ENCODE peak calls at places on chromosomes 5 and 9, in eight cellular contexts. B is neural crest cell; O is naive thymus-derived CD4-positive, alpha-beta T cell; P is mucosa of gallbladder; V is anterior cingulate cortex; E is T-helper 2 cell; Q is GF-D8; Y is NCI-H2171 treated with DMSO at 0.1 percent for 48 hours. L is an unnamed sample.

GRCh38 chr9:114310471-114311450 is 12.1 kb upstream of the ORM1 start:
- DNase-seq in B (no peak), O (no peak), P (no peak), V (no peak), E (no peak), Q (no peak), Y (no peak), L (no peak)

GRCh38 chr9:98255064-98255577 is 328 bp downstream of the TBC1D2 start:
- DNase-seq in B (no peak), O (no peak), P (no peak), V (peak), E (peak), Q (no peak), Y (no peak), L (peak)

GRCh38 chr5:98292496-98292895 is 481.0 kb upstream of the RGMB start:
- DNase-seq in B (no peak), O (no peak), P (no peak), V (no peak), E (no peak), Q (no peak), Y (no peak), L (no peak)

GRCh38 chr5:147169846-147170245 is 65.0 kb upstream of the STK32A start:
- DNase-seq in B (no peak), O (no peak), P (no peak), V (no peak), E (no peak), Q (no peak), Y (no peak), L (no peak)

GRCh38 chr5:36237756-36238155 is 4.0 kb downstream of the NADK2 start:
- DNase-seq in B (no peak), O (no peak), P (no peak), V (no peak), E (no peak), Q (no peak), Y (peak), L (no peak)

GRCh38 chr5:53560506-53561191 is at the start of gene NDUFS4:
- DNase-seq in B (peak), O (peak), P (peak), V (peak), E (peak), Q (peak), Y (peak), L (peak)

GRCh38 chr9:120989065-120989464 is 61.0 kb downstream of the C5 start:
- DNase-seq in B (no peak), O (no peak), P (no peak), V (no peak), E (no peak), Q (no peak), Y (no peak), L (no peak)

GRCh38 chr9:126615251-126615790 is 1.6 kb downstream of the LMX1B start:
- DNase-seq in B (no peak), O (no peak), P (no peak), V (no peak), E (no peak), Q (no peak), Y (no peak), L (peak)

GRCh38 chr5:172616730-172617129 is 24.3 kb upstream of the NEURL1B start:
- DNase-seq in B (no peak), O (no peak), P (no peak), V (no peak), E (no peak), Q (no peak), Y (no peak), L (peak)

GRCh38 chr9:137550958-137551655 is 572 bp upstream of the MRPL41 start:
- DNase-seq in B (no peak), O (no peak), P (no peak), V (no peak), E (no peak), Q (peak), Y (peak), L (peak)

GRCh38 chr9:114924327-114924726 is 6.1 kb downstream of the TNFSF8 start:
- DNase-seq in B (no peak), O (no peak), P (no peak), V (no peak), E (no peak), Q (no peak), Y (no peak), L (no peak)

GRCh38 chr5:146089287-146089686 is 16.1 kb downstream of the PLAC8L1 start:
- DNase-seq in B (no peak), O (no peak), P (no peak), V (no peak), E (no peak), Q (no peak), Y (no peak), L (no peak)

GRCh38 chr9:23769307-23769935 is 56.6 kb downstream of the ELAVL2 start:
- DNase-seq in B (no peak), O (no peak), P (no peak), V (no peak), E (no peak), Q (no peak), Y (no peak), L (no peak)

GRCh38 chr5:92991681-92992472 is 589.1 kb downstream of the NR2F1-AS1 start:
- DNase-seq in B (no peak), O (no peak), P (no peak), V (no peak), E (no peak), Q (no peak), Y (no peak), L (no peak)

GRCh38 chr9:131562032-131562959 is 17.0 kb downstream of the PRRT1B start:
- DNase-seq in B (no peak), O (no peak), P (no peak), V (no peak), E (no peak), Q (no peak), Y (no peak), L (no peak)

GRCh38 chr5:50301756-50302155 is 139.3 kb downstream of the EMB start:
- DNase-seq in B (no peak), O (no peak), P (no peak), V (no peak), E (no peak), Q (no peak), Y (no peak), L (no peak)

GRCh38 chr5:124021066-124021641 is 509.2 kb downstream of the CSNK1G3 start:
- DNase-seq in B (no peak), O (no peak), P (no peak), V (no peak), E (no peak), Q (no peak), Y (no peak), L (no peak)

GRCh38 chr5:127508644-127509373 is 8.6 kb upstream of the PRRC1 start:
- DNase-seq in B (no peak), O (no peak), P (no peak), V (no peak), E (no peak), Q (no peak), Y (no peak), L (no peak)

GRCh38 chr9:116493183-116493582 is 193.9 kb upstream of the TRIM32 start:
- DNase-seq in B (no peak), O (no peak), P (no peak), V (no peak), E (no peak), Q (no peak), Y (no peak), L (no peak)

GRCh38 chr5:114402206-114402605 is 40.3 kb downstream of the KCNN2 start:
- DNase-seq in B (no peak), O (no peak), P (no peak), V (no peak), E (no peak), Q (no peak), Y (no peak), L (no peak)

GRCh38 chr9:127185181-127185580 is 62.7 kb upstream of the ANGPTL2 start:
- DNase-seq in B (no peak), O (no peak), P (no peak), V (no peak), E (no peak), Q (no peak), Y (no peak), L (no peak)

GRCh38 chr9:21711504-21711903 is 90.9 kb upstream of the MTAP start:
- DNase-seq in B (peak), O (no peak), P (no peak), V (no peak), E (no peak), Q (no peak), Y (no peak), L (no peak)

GRCh38 chr9:134707031-134707680 is 65.6 kb downstream of the COL5A1 start:
- DNase-seq in B (no peak), O (no peak), P (peak), V (peak), E (no peak), Q (no peak), Y (peak), L (no peak)

GRCh38 chr5:14341571-14342225 is 198.6 kb downstream of the TRIO start:
- DNase-seq in B (no peak), O (no peak), P (no peak), V (no peak), E (no peak), Q (no peak), Y (no peak), L (no peak)

GRCh38 chr5:63070001-63070400 is 491.4 kb downstream of the LRRC70 start:
- DNase-seq in B (no peak), O (no peak), P (no peak), V (no peak), E (no peak), Q (no peak), Y (no peak), L (no peak)

GRCh38 chr9:126470251-126470993 is 143.3 kb upstream of the LMX1B start:
- DNase-seq in B (no peak), O (no peak), P (no peak), V (no peak), E (no peak), Q (peak), Y (no peak), L (no peak)

GRCh38 chr5:79318935-79319614 is 83.1 kb downstream of the JMY start:
- DNase-seq in B (no peak), O (no peak), P (no peak), V (no peak), E (no peak), Q (no peak), Y (no peak), L (no peak)

GRCh38 chr5:125336401-125336800 is 590.0 kb upstream of the ZNF608 start:
- DNase-seq in B (no peak), O (no peak), P (no peak), V (no peak), E (no peak), Q (no peak), Y (no peak), L (no peak)

GRCh38 chr9:114382951-114383865 is 4.6 kb downstream of the AKNA start:
- DNase-seq in B (no peak), O (peak), P (no peak), V (peak), E (peak), Q (peak), Y (peak), L (no peak)

GRCh38 chr5:6780802-6781391 is 67.7 kb downstream of the TENT4A start:
- DNase-seq in B (no peak), O (no peak), P (no peak), V (no peak), E (peak), Q (no peak), Y (peak), L (no peak)

GRCh38 chr9:94817291-94818195 is 91.0 kb downstream of the AOPEP start:
- DNase-seq in B (no peak), O (no peak), P (no peak), V (no peak), E (no peak), Q (no peak), Y (no peak), L (no peak)

GRCh38 chr5:9035346-9035745 is 510.5 kb downstream of the SEMA5A start:
- DNase-seq in B (no peak), O (no peak), P (no peak), V (no peak), E (no peak), Q (no peak), Y (no peak), L (no peak)

L was measured in suprapubic skin.